ENCODE peak calls at places on chromosomes 11 and 22, in seven cellular contexts. One of them, this sample, is unnamed.

GRCh38 chr22:31451709-31452571 is 37.7 kb downstream of the EIF4ENIF1 start:
- DNase-seq in NCI-H1694: no peak
- DNase-seq in activated CD8-positive, alpha-beta memory T cell treated with anti-CD3 and anti-CD28 coated beads, Interleukin-2, amount 10 ng/mL, durations not matched to agents 7 days and 5 days: no peak
- DNase-seq in T1000: no peak
- DNase-seq in naive thymus-derived CD4-positive, alpha-beta T cell: no peak
- DNase-seq in transverse colon: no peak
- DNase-seq in hepatocyte: peak
- DNase-seq in this sample: no peak

GRCh38 chr11:58028687-58029411 is 1.9 kb upstream of the OR6Q1 start:
- DNase-seq in NCI-H1694: no peak
- DNase-seq in activated CD8-positive, alpha-beta memory T cell treated with anti-CD3 and anti-CD28 coated beads, Interleukin-2, amount 10 ng/mL, durations not matched to agents 7 days and 5 days: no peak
- DNase-seq in T1000: no peak
- DNase-seq in naive thymus-derived CD4-positive, alpha-beta T cell: no peak
- DNase-seq in transverse colon: no peak
- DNase-seq in hepatocyte: no peak
- DNase-seq in this sample: no peak

GRCh38 chr11:71244116-71244815 is 8.1 kb downstream of the SHANK2 start:
- DNase-seq in NCI-H1694: no peak
- DNase-seq in activated CD8-positive, alpha-beta memory T cell treated with anti-CD3 and anti-CD28 coated beads, Interleukin-2, amount 10 ng/mL, durations not matched to agents 7 days and 5 days: no peak
- DNase-seq in T1000: no peak
- DNase-seq in naive thymus-derived CD4-positive, alpha-beta T cell: no peak
- DNase-seq in transverse colon: no peak
- DNase-seq in hepatocyte: no peak
- DNase-seq in this sample: peak

GRCh38 chr22:37819100-37819433 is 4.1 kb upstream of the GALR3 start:
- DNase-seq in NCI-H1694: no peak
- DNase-seq in activated CD8-positive, alpha-beta memory T cell treated with anti-CD3 and anti-CD28 coated beads, Interleukin-2, amount 10 ng/mL, durations not matched to agents 7 days and 5 days: no peak
- DNase-seq in T1000: no peak
- DNase-seq in naive thymus-derived CD4-positive, alpha-beta T cell: no peak
- DNase-seq in transverse colon: no peak
- DNase-seq in hepatocyte: no peak
- DNase-seq in this sample: no peak

GRCh38 chr11:11403763-11404725 is 51.0 kb upstream of the CSNK2A3 start:
- DNase-seq in NCI-H1694: no peak
- DNase-seq in activated CD8-positive, alpha-beta memory T cell treated with anti-CD3 and anti-CD28 coated beads, Interleukin-2, amount 10 ng/mL, durations not matched to agents 7 days and 5 days: no peak
- DNase-seq in T1000: no peak
- DNase-seq in naive thymus-derived CD4-positive, alpha-beta T cell: no peak
- DNase-seq in transverse colon: no peak
- DNase-seq in hepatocyte: peak
- DNase-seq in this sample: peak

GRCh38 chr11:6817668-6818067 is 18.2 kb upstream of the OR6A2 start:
- DNase-seq in NCI-H1694: no peak
- DNase-seq in activated CD8-positive, alpha-beta memory T cell treated with anti-CD3 and anti-CD28 coated beads, Interleukin-2, amount 10 ng/mL, durations not matched to agents 7 days and 5 days: no peak
- DNase-seq in T1000: no peak
- DNase-seq in naive thymus-derived CD4-positive, alpha-beta T cell: no peak
- DNase-seq in transverse colon: no peak
- DNase-seq in hepatocyte: no peak
- DNase-seq in this sample: peak

GRCh38 chr11:130945945-130946344 is 29.7 kb upstream of the SNX19 start:
- DNase-seq in NCI-H1694: no peak
- DNase-seq in activated CD8-positive, alpha-beta memory T cell treated with anti-CD3 and anti-CD28 coated beads, Interleukin-2, amount 10 ng/mL, durations not matched to agents 7 days and 5 days: no peak
- DNase-seq in T1000: no peak
- DNase-seq in naive thymus-derived CD4-positive, alpha-beta T cell: no peak
- DNase-seq in transverse colon: peak
- DNase-seq in hepatocyte: peak
- DNase-seq in this sample: peak

GRCh38 chr11:95055273-95055897 is 6.2 kb downstream of the KDM4F start:
- DNase-seq in NCI-H1694: no peak
- DNase-seq in activated CD8-positive, alpha-beta memory T cell treated with anti-CD3 and anti-CD28 coated beads, Interleukin-2, amount 10 ng/mL, durations not matched to agents 7 days and 5 days: no peak
- DNase-seq in T1000: no peak
- DNase-seq in naive thymus-derived CD4-positive, alpha-beta T cell: no peak
- DNase-seq in transverse colon: no peak
- DNase-seq in hepatocyte: no peak
- DNase-seq in this sample: no peak

GRCh38 chr11:119709638-119710346 is 19.2 kb downstream of the NECTIN1 start:
- DNase-seq in NCI-H1694: peak
- DNase-seq in activated CD8-positive, alpha-beta memory T cell treated with anti-CD3 and anti-CD28 coated beads, Interleukin-2, amount 10 ng/mL, durations not matched to agents 7 days and 5 days: no peak
- DNase-seq in T1000: no peak
- DNase-seq in naive thymus-derived CD4-positive, alpha-beta T cell: no peak
- DNase-seq in transverse colon: no peak
- DNase-seq in hepatocyte: peak
- DNase-seq in this sample: peak

GRCh38 chr11:112634551-112634950 is 326.7 kb upstream of the NCAM1 start:
- DNase-seq in NCI-H1694: no peak
- DNase-seq in activated CD8-positive, alpha-beta memory T cell treated with anti-CD3 and anti-CD28 coated beads, Interleukin-2, amount 10 ng/mL, durations not matched to agents 7 days and 5 days: no peak
- DNase-seq in T1000: no peak
- DNase-seq in naive thymus-derived CD4-positive, alpha-beta T cell: no peak
- DNase-seq in transverse colon: no peak
- DNase-seq in hepatocyte: no peak
- DNase-seq in this sample: no peak

GRCh38 chr11:108965602-108966001 is 300.7 kb downstream of the DDX10 start:
- DNase-seq in NCI-H1694: no peak
- DNase-seq in activated CD8-positive, alpha-beta memory T cell treated with anti-CD3 and anti-CD28 coated beads, Interleukin-2, amount 10 ng/mL, durations not matched to agents 7 days and 5 days: no peak
- DNase-seq in T1000: no peak
- DNase-seq in naive thymus-derived CD4-positive, alpha-beta T cell: no peak
- DNase-seq in transverse colon: no peak
- DNase-seq in hepatocyte: peak
- DNase-seq in this sample: no peak

GRCh38 chr22:47124946-47125345 is 362.5 kb downstream of the TBC1D22A start:
- DNase-seq in NCI-H1694: no peak
- DNase-seq in activated CD8-positive, alpha-beta memory T cell treated with anti-CD3 and anti-CD28 coated beads, Interleukin-2, amount 10 ng/mL, durations not matched to agents 7 days and 5 days: no peak
- DNase-seq in T1000: no peak
- DNase-seq in naive thymus-derived CD4-positive, alpha-beta T cell: no peak
- DNase-seq in transverse colon: no peak
- DNase-seq in hepatocyte: no peak
- DNase-seq in this sample: no peak

GRCh38 chr11:12196335-12196734 is 85.9 kb downstream of the MICAL2 start:
- DNase-seq in NCI-H1694: no peak
- DNase-seq in activated CD8-positive, alpha-beta memory T cell treated with anti-CD3 and anti-CD28 coated beads, Interleukin-2, amount 10 ng/mL, durations not matched to agents 7 days and 5 days: peak
- DNase-seq in T1000: no peak
- DNase-seq in naive thymus-derived CD4-positive, alpha-beta T cell: no peak
- DNase-seq in transverse colon: no peak
- DNase-seq in hepatocyte: no peak
- DNase-seq in this sample: peak

GRCh38 chr22:19879996-19880785 is 25.5 kb upstream of the GNB1L start:
- DNase-seq in NCI-H1694: no peak
- DNase-seq in activated CD8-positive, alpha-beta memory T cell treated with anti-CD3 and anti-CD28 coated beads, Interleukin-2, amount 10 ng/mL, durations not matched to agents 7 days and 5 days: no peak
- DNase-seq in T1000: no peak
- DNase-seq in naive thymus-derived CD4-positive, alpha-beta T cell: no peak
- DNase-seq in transverse colon: no peak
- DNase-seq in hepatocyte: no peak
- DNase-seq in this sample: peak

GRCh38 chr22:29346659-29347058 is 31.2 kb upstream of the RASL10A start:
- DNase-seq in NCI-H1694: peak
- DNase-seq in activated CD8-positive, alpha-beta memory T cell treated with anti-CD3 and anti-CD28 coated beads, Interleukin-2, amount 10 ng/mL, durations not matched to agents 7 days and 5 days: no peak
- DNase-seq in T1000: no peak
- DNase-seq in naive thymus-derived CD4-positive, alpha-beta T cell: no peak
- DNase-seq in transverse colon: no peak
- DNase-seq in hepatocyte: no peak
- DNase-seq in this sample: no peak

GRCh38 chr22:41057076-41057475 is 35.3 kb upstream of the EP300 start:
- DNase-seq in NCI-H1694: no peak
- DNase-seq in activated CD8-positive, alpha-beta memory T cell treated with anti-CD3 and anti-CD28 coated beads, Interleukin-2, amount 10 ng/mL, durations not matched to agents 7 days and 5 days: no peak
- DNase-seq in T1000: no peak
- DNase-seq in naive thymus-derived CD4-positive, alpha-beta T cell: no peak
- DNase-seq in transverse colon: no peak
- DNase-seq in hepatocyte: no peak
- DNase-seq in this sample: no peak

GRCh38 chr11:88310246-88310645 is 27.3 kb downstream of the CTSC start:
- DNase-seq in NCI-H1694: no peak
- DNase-seq in activated CD8-positive, alpha-beta memory T cell treated with anti-CD3 and anti-CD28 coated beads, Interleukin-2, amount 10 ng/mL, durations not matched to agents 7 days and 5 days: no peak
- DNase-seq in T1000: no peak
- DNase-seq in naive thymus-derived CD4-positive, alpha-beta T cell: no peak
- DNase-seq in transverse colon: no peak
- DNase-seq in hepatocyte: no peak
- DNase-seq in this sample: no peak

GRCh38 chr11:35404397-35404775 is 15.0 kb downstream of the SLC1A2 start:
- DNase-seq in NCI-H1694: no peak
- DNase-seq in activated CD8-positive, alpha-beta memory T cell treated with anti-CD3 and anti-CD28 coated beads, Interleukin-2, amount 10 ng/mL, durations not matched to agents 7 days and 5 days: no peak
- DNase-seq in T1000: no peak
- DNase-seq in naive thymus-derived CD4-positive, alpha-beta T cell: no peak
- DNase-seq in transverse colon: peak
- DNase-seq in hepatocyte: peak
- DNase-seq in this sample: peak

GRCh38 chr11:70106757-70107156 is 28.6 kb downstream of the ANO1 start:
- DNase-seq in NCI-H1694: no peak
- DNase-seq in activated CD8-positive, alpha-beta memory T cell treated with anti-CD3 and anti-CD28 coated beads, Interleukin-2, amount 10 ng/mL, durations not matched to agents 7 days and 5 days: no peak
- DNase-seq in T1000: no peak
- DNase-seq in naive thymus-derived CD4-positive, alpha-beta T cell: no peak
- DNase-seq in transverse colon: no peak
- DNase-seq in hepatocyte: no peak
- DNase-seq in this sample: no peak

GRCh38 chr22:27867114-27867957 is 51.7 kb downstream of the PITPNB start:
- DNase-seq in NCI-H1694: no peak
- DNase-seq in activated CD8-positive, alpha-beta memory T cell treated with anti-CD3 and anti-CD28 coated beads, Interleukin-2, amount 10 ng/mL, durations not matched to agents 7 days and 5 days: no peak
- DNase-seq in T1000: no peak
- DNase-seq in naive thymus-derived CD4-positive, alpha-beta T cell: no peak
- DNase-seq in transverse colon: no peak
- DNase-seq in hepatocyte: no peak
- DNase-seq in this sample: no peak

GRCh38 chr11:120195601-120196289 is 15.1 kb upstream of the OAF start:
- DNase-seq in NCI-H1694: no peak
- DNase-seq in activated CD8-positive, alpha-beta memory T cell treated with anti-CD3 and anti-CD28 coated beads, Interleukin-2, amount 10 ng/mL, durations not matched to agents 7 days and 5 days: no peak
- DNase-seq in T1000: no peak
- DNase-seq in naive thymus-derived CD4-positive, alpha-beta T cell: no peak
- DNase-seq in transverse colon: no peak
- DNase-seq in hepatocyte: peak
- DNase-seq in this sample: peak

GRCh38 chr22:38973289-38974169 is 8.6 kb upstream of the APOBEC3B start:
- DNase-seq in NCI-H1694: peak
- DNase-seq in activated CD8-positive, alpha-beta memory T cell treated with anti-CD3 and anti-CD28 coated beads, Interleukin-2, amount 10 ng/mL, durations not matched to agents 7 days and 5 days: peak
- DNase-seq in T1000: no peak
- DNase-seq in naive thymus-derived CD4-positive, alpha-beta T cell: peak
- DNase-seq in transverse colon: peak
- DNase-seq in hepatocyte: peak
- DNase-seq in this sample: peak

GRCh38 chr22:50307891-50308596 is 598 bp upstream of the PLXNB2 start:
- DNase-seq in NCI-H1694: no peak
- DNase-seq in activated CD8-positive, alpha-beta memory T cell treated with anti-CD3 and anti-CD28 coated beads, Interleukin-2, amount 10 ng/mL, durations not matched to agents 7 days and 5 days: no peak
- DNase-seq in T1000: no peak
- DNase-seq in naive thymus-derived CD4-positive, alpha-beta T cell: no peak
- DNase-seq in transverse colon: no peak
- DNase-seq in hepatocyte: no peak
- DNase-seq in this sample: no peak

GRCh38 chr11:13384837-13385417 is 78.1 kb downstream of the BTBD10 start:
- DNase-seq in NCI-H1694: peak
- DNase-seq in activated CD8-positive, alpha-beta memory T cell treated with anti-CD3 and anti-CD28 coated beads, Interleukin-2, amount 10 ng/mL, durations not matched to agents 7 days and 5 days: peak
- DNase-seq in T1000: no peak
- DNase-seq in naive thymus-derived CD4-positive, alpha-beta T cell: no peak
- DNase-seq in transverse colon: peak
- DNase-seq in hepatocyte: peak
- DNase-seq in this sample: no peak

GRCh38 chr22:32327596-32328171 is 30.0 kb upstream of the RFPL3 start:
- DNase-seq in NCI-H1694: no peak
- DNase-seq in activated CD8-positive, alpha-beta memory T cell treated with anti-CD3 and anti-CD28 coated beads, Interleukin-2, amount 10 ng/mL, durations not matched to agents 7 days and 5 days: peak
- DNase-seq in T1000: no peak
- DNase-seq in naive thymus-derived CD4-positive, alpha-beta T cell: no peak
- DNase-seq in transverse colon: no peak
- DNase-seq in hepatocyte: no peak
- DNase-seq in this sample: peak

GRCh38 chr11:128201801-128202200 is 385.6 kb downstream of the ETS1 start:
- DNase-seq in NCI-H1694: no peak
- DNase-seq in activated CD8-positive, alpha-beta memory T cell treated with anti-CD3 and anti-CD28 coated beads, Interleukin-2, amount 10 ng/mL, durations not matched to agents 7 days and 5 days: no peak
- DNase-seq in T1000: no peak
- DNase-seq in naive thymus-derived CD4-positive, alpha-beta T cell: no peak
- DNase-seq in transverse colon: no peak
- DNase-seq in hepatocyte: no peak
- DNase-seq in this sample: no peak

GRCh38 chr11:35063453-35063852 is 75.5 kb upstream of the CD44 start:
- DNase-seq in NCI-H1694: no peak
- DNase-seq in activated CD8-positive, alpha-beta memory T cell treated with anti-CD3 and anti-CD28 coated beads, Interleukin-2, amount 10 ng/mL, durations not matched to agents 7 days and 5 days: no peak
- DNase-seq in T1000: no peak
- DNase-seq in naive thymus-derived CD4-positive, alpha-beta T cell: no peak
- DNase-seq in transverse colon: no peak
- DNase-seq in hepatocyte: no peak
- DNase-seq in this sample: no peak

This sample was measured in islet precursor cell.